ENCODE peak calls at places on chromosome 3, in seven cellular contexts. T, Y, O, B, U, L and C are unnamed samples.
A peak's percentile ranks its signal among the peaks of the same experiment; 100 is the strongest.

GRCh38 chr3:143329567-143330164 is 210.1 kb downstream of the CHST2 start:
- DNase-seq in T (peak; percentile 8), Y (no peak), O (no peak), B (no peak), U (no peak), L (peak; percentile 3), C (no peak)

GRCh38 chr3:143973352-143974021 is 1.9 kb downstream of the DIPK2A start:
- DNase-seq in T (no peak), Y (no peak), O (no peak), B (no peak), U (no peak), L (peak; percentile 71), C (no peak)

GRCh38 chr3:86563358-86563970 is 427.5 kb downstream of the VGLL3 start:
- DNase-seq in T (peak; percentile 16), Y (peak; percentile 3), O (no peak), B (peak; percentile 12), U (no peak), L (peak; percentile 34), C (peak; percentile 5)

GRCh38 chr3:150314248-150315027 is 93.7 kb upstream of the TSC22D2 start:
- DNase-seq in T (no peak), Y (no peak), O (no peak), B (no peak), U (no peak), L (no peak), C (peak; percentile 42)

GRCh38 chr3:58996730-58997129 is 53.1 kb downstream of the CFAP20DC start:
- DNase-seq in T (no peak), Y (no peak), O (no peak), B (no peak), U (no peak), L (no peak), C (no peak)

GRCh38 chr3:127254730-127255129 is 33.1 kb downstream of the PRR20G start:
- DNase-seq in T (peak; percentile 60), Y (peak; percentile 15), O (no peak), B (peak; percentile 14), U (no peak), L (peak; percentile 16), C (peak; percentile 73)

GRCh38 chr3:44240061-44240460 is 1.6 kb upstream of the TOPAZ1 start:
- DNase-seq in T (no peak), Y (no peak), O (no peak), B (no peak), U (no peak), L (no peak), C (no peak)

GRCh38 chr3:141370065-141370533 is 1.8 kb downstream of the ZBTB38 start:
- DNase-seq in T (peak; percentile 80), Y (peak; percentile 91), O (peak; percentile 96), B (peak; percentile 84), U (no peak), L (peak; percentile 94), C (peak; percentile 57)

GRCh38 chr3:134795776-134796312 is 784 bp downstream of the EPHB1 start:
- DNase-seq in T (peak; percentile 47), Y (no peak), O (no peak), B (no peak), U (no peak), L (no peak), C (no peak)

GRCh38 chr3:172449468-172450149 is 1.4 kb upstream of the GHSR start:
- DNase-seq in T (peak; percentile 50), Y (no peak), O (no peak), B (peak; percentile 23), U (no peak), L (no peak), C (no peak)

GRCh38 chr3:17320266-17320665 is 422.2 kb downstream of the TBC1D5 start:
- DNase-seq in T (no peak), Y (no peak), O (no peak), B (no peak), U (no peak), L (no peak), C (no peak)
- TF ChIP-seq JUND in T (no peak), Y (no peak), O (no peak), B (no peak), U (no peak), L (no peak), C (no peak)

DNA sequence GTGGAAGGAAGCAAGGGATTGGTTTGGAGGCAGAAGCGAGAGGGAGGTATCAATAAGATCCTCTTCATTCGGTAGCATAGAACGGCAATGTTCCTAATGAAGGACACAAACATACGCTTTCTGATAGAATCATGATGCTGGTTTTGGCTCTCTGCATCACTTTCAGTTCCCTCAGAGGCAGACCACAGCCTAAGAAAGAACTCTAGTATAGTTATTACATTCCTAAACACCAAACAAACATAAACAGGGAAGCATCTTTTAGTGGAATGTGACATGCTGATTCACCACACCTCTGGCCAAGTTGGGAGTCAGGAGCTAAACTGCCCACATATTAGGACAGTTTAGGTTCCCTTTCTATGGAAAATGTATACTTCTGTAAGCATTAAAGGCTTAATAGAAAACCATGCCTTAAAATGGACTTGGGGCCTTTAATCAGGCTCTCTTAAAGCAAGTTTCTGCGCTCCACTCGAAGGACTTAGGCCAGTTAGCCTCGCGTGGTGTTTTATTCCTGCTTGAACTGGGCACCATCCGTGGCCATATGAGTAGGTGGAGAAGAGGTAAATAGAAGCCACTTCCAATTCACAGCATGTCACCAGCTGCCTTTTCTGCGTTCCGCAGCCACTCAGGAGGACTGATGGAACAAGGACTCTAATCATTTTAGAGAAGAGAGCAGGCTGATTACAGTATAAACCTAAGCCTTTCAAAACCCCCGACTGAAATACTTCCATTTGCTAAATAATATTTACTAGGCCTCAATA is 53.7 kb downstream of the CD47 start:
- DNase-seq in T (no peak), Y (no peak), O (no peak), B (no peak), U (no peak), L (no peak), C (peak; percentile 30)
- TF ChIP-seq JUND in T (no peak), Y (no peak), O (no peak), B (no peak), U (no peak), L (no peak), C (no peak)

DNA sequence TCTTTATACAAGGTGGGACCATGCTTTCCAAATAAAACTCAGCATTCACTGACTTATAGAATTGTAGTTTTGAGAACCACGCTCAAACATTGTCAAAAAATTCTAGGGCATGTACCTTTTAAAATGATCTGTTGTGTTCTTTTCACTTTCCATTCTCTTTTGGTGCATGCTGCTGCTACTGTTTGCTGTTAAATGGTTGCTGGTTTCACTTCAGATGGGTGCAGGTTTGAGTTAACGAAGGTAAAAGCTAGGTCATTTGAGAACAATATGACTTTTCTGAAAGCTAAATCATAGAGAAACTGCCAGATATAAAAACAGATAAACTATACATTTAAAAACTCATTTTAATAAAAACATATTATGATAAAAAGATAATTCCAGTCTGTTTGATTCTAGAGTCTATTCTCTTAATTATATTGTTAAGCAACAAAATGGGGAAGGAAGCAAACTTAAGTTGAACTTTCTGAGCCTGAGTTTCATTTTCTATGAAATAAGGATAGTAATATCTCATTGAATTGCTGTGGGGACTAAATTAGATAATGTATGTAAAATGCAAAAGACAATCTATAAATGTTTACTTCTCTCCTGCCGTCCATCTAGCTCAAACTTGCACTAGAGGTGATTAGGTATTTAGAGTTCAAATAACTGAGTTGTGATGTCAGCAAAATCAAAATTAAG is 82.4 kb downstream of the OXSM start:
- DNase-seq in T (no peak), Y (no peak), O (no peak), B (no peak), U (no peak), L (no peak), C (no peak)
- TF ChIP-seq JUND in T (no peak), Y (no peak), O (no peak), B (no peak), U (no peak), L (no peak), C (no peak)

DNA sequence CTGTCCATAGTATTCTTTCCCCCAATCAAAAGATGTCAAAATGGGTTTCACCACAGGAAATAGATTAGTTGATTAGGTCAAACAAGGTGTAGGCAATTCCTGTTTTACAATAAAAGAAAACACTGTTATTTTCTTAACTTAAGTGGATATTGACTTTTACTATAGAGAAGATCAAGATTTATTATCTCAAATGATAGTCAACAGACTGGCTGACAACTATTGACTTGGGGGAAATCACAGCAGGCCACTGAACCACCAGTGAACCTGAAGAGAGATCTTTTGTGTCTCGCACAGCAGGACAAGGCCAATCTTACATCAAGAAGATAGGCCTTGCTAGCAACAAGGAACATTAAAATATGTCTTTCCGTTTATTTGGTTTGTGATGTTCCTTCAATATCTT is 1187.6 kb downstream of the SI start:
- DNase-seq in T (no peak), Y (no peak), O (no peak), B (no peak), U (no peak), L (no peak), C (no peak)
- TF ChIP-seq JUND in T (no peak), Y (no peak), O (no peak), B (no peak), U (no peak), L (no peak), C (no peak)